ENCODE peak calls at places on chromosomes 2 and 18, in seven cellular contexts. K is heart left ventricle, G is Panc1, U is upper lobe of right lung, E is WERI-Rb-1, Z is left lung, B is tibial nerve. H is an unnamed sample.

GRCh38 chr2:145551661-145552060 is 1031.7 kb upstream of the ZEB2 start:
- DNase-seq in U (no peak), B (no peak), K (no peak), E (no peak), Z (no peak), G (no peak), H (no peak)

GRCh38 chr2:236054125-236054524 is 114.1 kb downstream of the GBX2 start:
- DNase-seq in G (no peak), K (no peak), U (no peak), B (peak), E (no peak), Z (no peak), H (no peak)

GRCh38 chr2:234680688-234681050 is 183.8 kb upstream of the ARL4C start:
- DNase-seq in Z (no peak), G (no peak), E (no peak), U (no peak), K (no peak), B (no peak), H (no peak)

GRCh38 chr2:130156624-130157004 is 11.7 kb upstream of the CCDC74B start:
- DNase-seq in E (no peak), Z (no peak), K (no peak), U (peak), G (no peak), B (no peak), H (no peak)

GRCh38 chr18:79900610-79901570 is 50.6 kb downstream of the SLC66A2 start:
- DNase-seq in K (no peak), G (no peak), E (peak), Z (no peak), B (no peak), U (peak), H (no peak)

GRCh38 chr18:13558132-13558531 is 168.2 kb downstream of the FAM210A start:
- DNase-seq in K (peak), U (no peak), G (peak), Z (no peak), B (no peak), E (peak), H (no peak)

GRCh38 chr2:64063924-64064331 is 44.7 kb upstream of the VPS54 start:
- DNase-seq in Z (peak), B (no peak), E (peak), K (peak), U (no peak), G (no peak), H (peak)

GRCh38 chr2:42872736-42873135 is 80.4 kb upstream of the HAAO start:
- DNase-seq in E (no peak), Z (no peak), G (no peak), K (no peak), B (no peak), U (no peak), H (no peak)

GRCh38 chr2:9782197-9782719 is 61.0 kb upstream of the TAF1B start:
- DNase-seq in Z (no peak), E (peak), G (no peak), B (no peak), U (peak), K (no peak), H (no peak)

GRCh38 chr2:192127434-192127833 is 67.3 kb downstream of the TMEFF2 start:
- DNase-seq in G (no peak), E (no peak), B (no peak), U (no peak), Z (no peak), K (no peak), H (no peak)

GRCh38 chr18:23936371-23936958 is 78.1 kb upstream of the TTC39C start:
- DNase-seq in U (no peak), G (no peak), B (no peak), Z (no peak), K (no peak), E (no peak), H (no peak)

DNA sequence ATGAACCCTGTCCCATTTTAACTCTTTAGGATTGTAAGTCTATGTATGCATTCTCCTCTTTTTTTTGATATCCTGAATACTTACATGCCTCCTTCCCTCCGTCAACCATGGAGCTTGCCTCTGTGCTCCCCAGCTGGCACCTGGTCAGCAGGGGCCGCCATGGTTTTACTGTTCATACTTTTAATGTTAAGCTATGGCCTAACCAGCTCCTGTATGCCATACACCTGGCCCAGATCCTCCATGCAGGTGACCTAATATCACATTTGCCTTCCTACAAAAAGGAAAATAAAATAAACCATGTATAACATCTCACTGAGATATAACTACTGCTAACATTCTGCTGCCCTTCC is 283.1 kb upstream of the TRIB2 start:
- DNase-seq in K (no peak), U (no peak), G (no peak), B (no peak), E (peak), Z (no peak), H (no peak)
- TF ChIP-seq CTCF in K (no peak), U (no peak), G (peak), B (no peak), E (peak), Z (no peak), H (no peak)

DNA sequence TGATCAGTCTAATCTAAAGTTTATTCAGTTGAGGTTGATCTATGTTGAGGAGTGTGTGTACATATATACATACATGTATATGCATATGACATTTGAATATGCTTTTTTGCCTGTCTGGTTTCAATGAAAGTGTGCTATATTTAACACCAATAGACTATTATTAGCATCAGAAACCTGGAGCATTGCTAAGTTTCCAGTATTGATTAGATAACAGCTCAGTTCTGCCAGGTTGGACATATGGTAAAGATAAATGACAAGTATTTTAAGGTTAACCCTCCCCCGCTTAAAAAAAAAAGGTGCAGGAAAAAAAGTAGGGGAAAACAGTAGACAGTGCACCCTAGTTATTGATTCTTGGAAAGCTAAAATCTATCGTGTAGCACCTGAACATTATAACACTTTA is 19.4 kb downstream of the CREB1 start:
- DNase-seq in K (no peak), U (no peak), E (no peak), G (no peak), Z (no peak), B (no peak), H (no peak)
- H3K4me3 ChIP-seq in K (no peak), U (no peak), E (no peak), G (no peak), Z (no peak), B (no peak), H (no peak)

DNA sequence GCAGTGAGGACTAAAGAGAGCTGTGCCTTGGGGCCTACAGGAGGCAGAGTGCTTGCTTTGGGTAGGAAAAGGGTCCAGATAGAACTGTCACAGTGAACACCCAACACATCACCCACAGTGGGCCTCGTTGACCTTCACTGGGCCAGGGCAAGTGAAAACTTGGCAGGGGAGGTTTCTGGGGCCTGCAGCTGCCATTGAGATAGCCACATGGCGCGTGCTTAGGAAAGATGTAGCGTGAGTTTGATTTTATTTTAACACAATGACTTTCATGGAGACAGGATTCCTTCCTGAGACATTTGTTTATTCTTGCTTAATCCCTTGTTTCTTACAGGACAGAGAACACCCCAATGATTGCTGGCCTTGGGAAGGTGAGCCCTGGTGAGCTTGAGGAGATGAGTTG is 9.3 kb upstream of the ESPNL start:
- DNase-seq in G (no peak), U (peak), Z (no peak), E (no peak), K (no peak), B (no peak), H (no peak)
- TF ChIP-seq CTCF in G (no peak), U (no peak), Z (no peak), E (no peak), K (no peak), B (no peak), H (no peak)

DNA sequence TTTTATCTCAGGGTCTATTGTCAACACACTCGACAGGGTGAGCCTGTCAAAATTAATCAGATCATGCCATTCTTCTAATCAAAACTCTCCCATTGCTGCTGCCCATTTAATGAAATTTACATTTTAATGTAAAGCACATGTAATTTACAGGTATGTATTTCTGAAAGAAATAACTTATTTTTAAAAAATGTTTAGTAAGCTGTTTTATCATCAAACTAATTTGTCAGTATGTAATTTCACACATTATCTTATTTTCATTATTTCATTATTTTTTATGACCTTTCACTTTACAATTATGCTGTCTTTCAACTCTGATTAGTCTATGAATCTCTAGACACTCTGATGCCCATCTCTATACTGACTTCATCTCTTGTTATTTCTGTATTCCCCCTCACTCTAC is 467.8 kb downstream of the ZNF804A start:
- DNase-seq in E (no peak), U (no peak), G (no peak), Z (no peak), B (no peak), K (no peak), H (no peak)
- H3K4me3 ChIP-seq in E (no peak), U (no peak), G (no peak), Z (no peak), B (no peak), K (no peak), H (no peak)

H was measured in retinal pigment epithelial cell.